ENCODE peak calls at places on chromosomes 5 and 9, in nine cellular contexts. F, T, P, G, R, N, S, A and W are unnamed samples.

GRCh38 chr5:61330879-61331406 is 1.1 kb upstream of the ZSWIM6 start:
- DNase-seq in N (no peak), R (peak), G (peak), F (peak), A (peak), T (peak), P (no peak), S (peak), W (peak)

GRCh38 chr9:12640866-12641636 is 52.1 kb upstream of the TYRP1 start:
- DNase-seq in P (no peak), G (no peak), S (no peak), N (no peak), R (no peak), T (no peak), F (no peak), A (no peak), W (no peak)

GRCh38 chr5:142537938-142538337 is 148.0 kb downstream of the FGF1 start:
- DNase-seq in R (no peak), N (no peak), P (no peak), A (no peak), S (no peak), T (no peak), F (no peak), G (no peak), W (no peak)

GRCh38 chr5:33964132-33964531 is 20.4 kb downstream of the SLC45A2 start:
- DNase-seq in S (no peak), N (no peak), A (no peak), P (no peak), G (no peak), T (no peak), F (no peak), R (no peak), W (no peak)

GRCh38 chr5:96336351-96336985 is 96.6 kb downstream of the PCSK1 start:
- DNase-seq in T (peak), N (peak), R (peak), A (peak), S (peak), G (no peak), P (peak), F (peak), W (peak)

GRCh38 chr9:129316281-129317030 is 138.4 kb upstream of the IER5L start:
- DNase-seq in G (no peak), T (no peak), P (no peak), S (peak), A (no peak), N (no peak), R (no peak), F (no peak), W (no peak)

GRCh38 chr5:171420429-171421231 is 1.2 kb downstream of the FGF18 start:
- DNase-seq in G (peak), R (peak), S (no peak), N (peak), P (peak), T (peak), A (peak), F (peak), W (peak)

GRCh38 chr9:114428466-114428865 is 40.7 kb upstream of the AKNA start:
- DNase-seq in S (no peak), F (no peak), T (no peak), G (no peak), R (no peak), P (no peak), A (no peak), N (no peak), W (no peak)

GRCh38 chr9:98706651-98707103 is 2.1 kb downstream of the GABBR2 start:
- DNase-seq in R (no peak), F (peak), S (no peak), N (peak), P (no peak), T (no peak), A (no peak), G (no peak), W (no peak)

GRCh38 chr9:20698799-20699198 is 14.7 kb downstream of the FOCAD start:
- DNase-seq in R (no peak), T (no peak), G (no peak), S (no peak), A (no peak), P (no peak), N (no peak), F (no peak), W (no peak)

GRCh38 chr9:16385590-16386578 is 484.6 kb downstream of the BNC2 start:
- DNase-seq in F (peak), G (no peak), A (peak), N (no peak), P (peak), R (no peak), S (no peak), T (no peak), W (no peak)

GRCh38 chr5:88667187-88668141 is 215.5 kb downstream of the MEF2C start:
- DNase-seq in R (no peak), T (no peak), F (peak), P (no peak), S (no peak), N (no peak), A (peak), G (no peak), W (no peak)

GRCh38 chr9:89435315-89435823 is 62.5 kb downstream of the SEMA4D start:
- DNase-seq in S (no peak), A (no peak), R (peak), P (no peak), T (no peak), G (no peak), N (no peak), F (peak), W (peak)

GRCh38 chr5:172658391-172658790 is 17.3 kb downstream of the NEURL1B start:
- DNase-seq in T (no peak), P (no peak), F (no peak), R (no peak), S (no peak), N (no peak), G (no peak), A (no peak), W (no peak)

GRCh38 chr5:138753794-138754698 is 821 bp downstream of the CTNNA1 start:
- DNase-seq in A (peak), G (peak), F (peak), R (peak), N (peak), P (peak), T (peak), S (peak), W (peak)

GRCh38 chr5:82707741-82708140 is 369.5 kb downstream of the TMEM167A start:
- DNase-seq in R (no peak), N (peak), P (no peak), G (no peak), S (no peak), A (peak), F (peak), T (no peak), W (no peak)

GRCh38 chr9:128091144-128091543 is 23.1 kb downstream of the SLC25A25 start:
- DNase-seq in G (peak), P (peak), A (peak), F (no peak), T (peak), S (no peak), R (peak), N (peak), W (no peak)

GRCh38 chr5:554284-554988 is 30.2 kb upstream of the SLC9A3 start:
- DNase-seq in F (no peak), T (no peak), A (no peak), N (no peak), S (no peak), P (no peak), G (no peak), R (no peak), W (peak)

GRCh38 chr5:160188151-160188967 is 40.9 kb upstream of the FABP6 start:
- DNase-seq in A (peak), R (peak), S (peak), F (peak), T (peak), P (peak), G (peak), N (peak), W (peak)

GRCh38 chr5:132309679-132310078 is 15.5 kb downstream of the SLC22A4 start:
- DNase-seq in P (no peak), G (no peak), N (no peak), T (no peak), S (no peak), F (no peak), R (no peak), A (no peak), W (no peak)

GRCh38 chr5:146079695-146080361 is 25.5 kb downstream of the PLAC8L1 start:
- DNase-seq in P (peak), S (no peak), T (no peak), G (no peak), F (peak), R (no peak), N (no peak), A (peak), W (no peak)

DNA sequence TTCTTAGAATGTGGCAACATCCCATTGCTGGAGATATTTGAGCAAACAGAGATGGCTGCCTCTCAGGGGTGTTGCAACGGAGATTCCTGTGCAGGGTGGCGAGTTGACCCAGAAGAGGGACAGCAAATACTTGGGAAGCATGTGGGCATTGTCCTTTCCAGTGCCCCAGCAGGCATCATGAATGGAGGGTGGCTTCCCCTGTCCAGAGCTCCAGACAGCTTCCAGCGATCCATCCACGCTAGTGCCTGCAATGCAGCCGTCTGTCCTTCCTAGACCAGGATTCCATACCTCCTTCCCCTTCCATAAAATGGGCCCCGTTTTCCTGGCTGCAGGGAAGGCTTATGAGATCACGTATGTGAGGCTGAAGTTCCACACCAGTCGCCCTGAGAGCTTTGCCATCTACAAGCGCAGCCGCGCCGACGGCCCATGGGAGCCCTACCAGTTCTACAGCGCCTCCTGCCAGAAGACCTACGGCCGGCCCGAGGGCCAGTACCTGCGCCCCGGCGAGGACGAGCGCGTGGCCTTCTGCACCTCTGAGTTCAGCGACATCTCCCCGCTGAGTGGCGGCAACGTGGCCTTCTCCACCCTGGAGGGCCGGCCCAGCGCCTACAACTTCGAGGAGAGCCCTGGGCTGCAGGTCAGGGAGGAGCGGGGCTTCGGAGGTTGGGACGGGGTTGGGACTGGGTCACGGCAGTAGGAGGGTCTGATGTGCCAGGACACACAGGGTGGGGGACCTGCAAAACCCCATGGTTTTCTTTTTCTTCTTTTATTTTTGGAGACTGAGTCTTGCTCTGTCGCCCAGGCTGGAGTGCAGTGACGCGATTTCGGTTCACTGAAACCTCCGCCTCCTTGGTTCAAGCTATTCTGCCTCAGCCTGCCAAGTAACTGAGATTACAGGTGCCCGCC is 17.2 kb downstream of the LAMC3 start:
- DNase-seq in R (no peak), S (no peak), N (no peak), F (no peak), P (no peak), T (no peak), A (no peak), G (no peak), W (no peak)
- TF ChIP-seq CTCF in R (no peak), S (no peak), N (no peak), F (no peak), P (no peak), T (no peak), A (no peak), G (no peak), W (no peak)

DNA sequence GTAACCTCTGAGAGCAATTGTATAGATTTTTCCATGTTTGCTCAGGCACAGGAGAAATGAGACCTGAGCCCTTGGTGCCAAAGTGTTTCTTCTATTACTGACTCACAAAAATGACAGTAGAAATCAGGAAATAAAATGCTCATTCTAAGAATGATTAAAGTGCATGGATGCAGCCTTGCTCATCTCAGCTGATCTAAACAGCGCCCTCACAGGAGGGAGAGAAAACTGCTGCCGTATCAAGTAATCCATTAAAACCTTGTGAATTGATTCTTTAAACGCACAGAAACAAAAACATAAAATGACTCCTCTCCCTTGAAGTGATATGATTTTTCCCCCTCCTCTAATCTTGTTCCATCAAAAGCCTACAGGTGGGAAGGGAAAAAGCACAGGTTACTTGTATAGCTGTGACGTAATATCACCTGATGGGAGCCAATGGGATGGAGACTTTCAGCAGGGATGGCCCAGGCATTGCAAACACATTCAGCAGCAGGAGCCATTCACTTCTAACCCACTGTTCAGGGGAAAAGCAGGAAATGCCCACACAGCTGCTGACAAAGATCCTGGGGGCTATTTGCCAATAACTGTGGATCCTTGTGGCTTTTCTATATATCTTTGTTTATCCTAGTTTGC is 76.7 kb downstream of the PLCXD3 start:
- DNase-seq in G (no peak), T (no peak), R (peak), P (no peak), A (no peak), S (no peak), N (no peak), F (peak), W (no peak)
- TF ChIP-seq CTCF in G (peak), T (no peak), R (peak), P (peak), A (peak), S (peak), N (peak), F (peak), W (peak)

GRCh38 chr9:108885643-108886348 is 23.7 kb downstream of the ACTL7A start:
- DNase-seq in T (peak), A (peak), P (peak), R (no peak), N (peak), G (no peak), F (peak), S (no peak), W (peak)

GRCh38 chr9:108894225-108894997 is 32.3 kb downstream of the ACTL7A start:
- DNase-seq in T (no peak), P (no peak), F (no peak), G (no peak), S (no peak), N (no peak), A (no peak), R (no peak), W (no peak)

GRCh38 chr9:108884701-108885100 is 22.6 kb downstream of the ACTL7A start:
- DNase-seq in N (no peak), T (no peak), G (no peak), P (no peak), S (no peak), F (no peak), A (no peak), R (no peak), W (no peak)

GRCh38 chr9:108889649-108890067 is 27.6 kb downstream of the ACTL7A start:
- DNase-seq in S (no peak), P (peak), G (no peak), F (no peak), N (peak), T (no peak), A (peak), R (no peak), W (no peak)
- TF ChIP-seq CTCF in S (no peak), P (no peak), G (peak), F (peak), N (peak), T (no peak), A (peak), R (no peak), W (no peak)

DNA sequence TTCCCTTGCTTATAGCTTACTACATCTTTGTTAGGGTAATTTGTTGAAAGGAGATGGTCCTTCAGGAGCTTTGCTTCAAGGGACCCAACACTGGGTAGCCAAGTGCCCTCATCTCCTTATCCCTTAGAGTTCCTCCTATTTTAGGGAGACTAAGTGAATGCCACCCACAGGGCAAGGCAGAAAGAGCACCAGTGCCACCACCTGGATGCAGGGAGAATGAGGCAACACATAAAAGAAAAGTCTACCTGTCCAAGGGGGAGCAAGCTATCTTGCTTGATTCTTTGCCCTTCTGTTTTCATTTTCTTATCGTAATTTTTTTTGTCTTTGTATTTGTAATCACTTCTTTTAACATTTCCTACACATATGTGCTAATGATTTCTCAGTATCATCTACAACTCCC is 205.5 kb downstream of the NPR3 start:
- DNase-seq in P (peak), F (peak), A (peak), S (no peak), T (no peak), N (peak), G (no peak), R (peak), W (peak)
- TF ChIP-seq CTCF in P (peak), F (peak), A (peak), S (peak), T (no peak), N (peak), G (peak), R (no peak), W (peak)